ENCODE peak calls at places on chromosomes 2 and 18, in seven cellular contexts. Z is prostate gland, J is spleen, V is tibial nerve, W is A549, U is Peyer's patch, Y is testis. D is an unnamed sample.

GRCh38 chr2:88671786-88672427 is 19.6 kb upstream of the RPIA start:
- DNase-seq in W (peak), J (no peak), Y (peak), V (no peak), Z (peak), U (no peak), D (no peak)

GRCh38 chr2:68458962-68459361 is 8.1 kb downstream of the FBXO48 start:
- DNase-seq in Z (no peak), V (no peak), Y (no peak), U (no peak), J (no peak), W (no peak), D (no peak)

GRCh38 chr2:85537600-85538506 is 1.1 kb upstream of the MAT2A start:
- DNase-seq in J (peak), V (peak), Z (peak), Y (peak), U (peak), W (peak), D (peak)

GRCh38 chr2:134454426-134454825 is 200.6 kb downstream of the MGAT5 start:
- DNase-seq in Z (no peak), V (no peak), U (no peak), J (no peak), Y (no peak), W (no peak), D (no peak)

GRCh38 chr18:48771641-48772380 is 179.0 kb downstream of the SMAD7 start:
- DNase-seq in Z (peak), Y (no peak), J (no peak), V (no peak), W (no peak), U (no peak), D (no peak)

GRCh38 chr2:217636578-217637267 is 366.1 kb downstream of the TNS1 start:
- DNase-seq in Y (peak), W (no peak), J (no peak), U (no peak), V (no peak), Z (no peak), D (no peak)

GRCh38 chr2:191478754-191479679 is 198.9 kb upstream of the NABP1 start:
- DNase-seq in V (peak), W (no peak), U (no peak), Y (peak), Z (peak), J (no peak), D (peak)

GRCh38 chr18:48929951-48930713 is 20.6 kb downstream of the SMAD7 start:
- DNase-seq in Z (no peak), U (peak), W (peak), Y (peak), V (no peak), J (no peak), D (peak)

GRCh38 chr2:23249348-23249747 is 135.6 kb upstream of the KLHL29 start:
- DNase-seq in Z (no peak), Y (peak), J (no peak), W (no peak), U (no peak), V (peak), D (no peak)

DNA sequence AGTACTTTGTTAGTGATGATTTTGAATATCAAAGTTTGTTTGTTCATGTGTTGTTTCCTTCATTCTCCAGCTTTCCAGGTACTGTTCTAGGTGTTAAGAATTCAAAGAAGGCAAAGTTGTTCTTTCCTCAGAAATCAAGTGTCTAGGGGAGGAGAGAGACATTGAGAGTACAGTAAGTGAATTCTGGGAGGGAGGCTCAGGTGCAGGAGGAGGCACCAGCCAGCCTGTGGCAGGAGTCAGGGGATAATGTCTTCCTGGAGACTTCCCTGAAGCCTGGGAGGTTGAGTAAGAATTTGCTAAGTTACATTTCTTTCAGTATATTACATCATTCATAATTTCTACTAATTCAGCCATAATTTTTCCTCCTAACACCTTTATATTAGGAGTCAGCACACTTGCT is 462.1 kb downstream of the TDRD15 start:
- DNase-seq in Z (no peak), U (no peak), W (no peak), V (no peak), Y (no peak), J (no peak), D (no peak)
- H3K4me3 ChIP-seq in Z (no peak), U (no peak), W (no peak), V (no peak), Y (no peak), J (no peak), D (no peak)

DNA sequence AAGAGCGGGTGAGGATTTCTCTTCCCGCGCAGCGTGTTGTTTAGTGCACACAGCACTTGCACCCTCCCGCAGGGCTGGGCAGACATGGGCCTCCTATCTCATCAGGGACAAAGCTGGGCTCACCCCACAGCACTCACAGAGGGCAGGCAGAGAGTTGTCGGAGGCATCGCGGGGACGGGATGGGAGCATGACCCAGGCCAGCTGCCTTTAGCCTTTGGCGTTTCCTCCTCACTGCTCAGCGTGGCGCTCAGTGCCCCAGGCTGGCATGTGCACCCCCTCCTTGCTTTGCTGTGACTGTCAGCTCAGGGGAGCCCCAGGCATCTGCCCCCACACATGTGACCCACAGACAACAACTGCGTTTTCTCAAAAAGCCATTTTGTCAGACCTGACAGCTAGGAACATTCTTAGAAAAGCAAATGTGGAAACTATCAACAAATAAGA is 101.1 kb downstream of the RNF144A start:
- DNase-seq in J (no peak), Z (no peak), W (no peak), U (no peak), Y (no peak), V (no peak), D (no peak)
- H3K27ac ChIP-seq in J (no peak), Z (no peak), W (no peak), U (no peak), Y (no peak), V (no peak), D (peak)

DNA sequence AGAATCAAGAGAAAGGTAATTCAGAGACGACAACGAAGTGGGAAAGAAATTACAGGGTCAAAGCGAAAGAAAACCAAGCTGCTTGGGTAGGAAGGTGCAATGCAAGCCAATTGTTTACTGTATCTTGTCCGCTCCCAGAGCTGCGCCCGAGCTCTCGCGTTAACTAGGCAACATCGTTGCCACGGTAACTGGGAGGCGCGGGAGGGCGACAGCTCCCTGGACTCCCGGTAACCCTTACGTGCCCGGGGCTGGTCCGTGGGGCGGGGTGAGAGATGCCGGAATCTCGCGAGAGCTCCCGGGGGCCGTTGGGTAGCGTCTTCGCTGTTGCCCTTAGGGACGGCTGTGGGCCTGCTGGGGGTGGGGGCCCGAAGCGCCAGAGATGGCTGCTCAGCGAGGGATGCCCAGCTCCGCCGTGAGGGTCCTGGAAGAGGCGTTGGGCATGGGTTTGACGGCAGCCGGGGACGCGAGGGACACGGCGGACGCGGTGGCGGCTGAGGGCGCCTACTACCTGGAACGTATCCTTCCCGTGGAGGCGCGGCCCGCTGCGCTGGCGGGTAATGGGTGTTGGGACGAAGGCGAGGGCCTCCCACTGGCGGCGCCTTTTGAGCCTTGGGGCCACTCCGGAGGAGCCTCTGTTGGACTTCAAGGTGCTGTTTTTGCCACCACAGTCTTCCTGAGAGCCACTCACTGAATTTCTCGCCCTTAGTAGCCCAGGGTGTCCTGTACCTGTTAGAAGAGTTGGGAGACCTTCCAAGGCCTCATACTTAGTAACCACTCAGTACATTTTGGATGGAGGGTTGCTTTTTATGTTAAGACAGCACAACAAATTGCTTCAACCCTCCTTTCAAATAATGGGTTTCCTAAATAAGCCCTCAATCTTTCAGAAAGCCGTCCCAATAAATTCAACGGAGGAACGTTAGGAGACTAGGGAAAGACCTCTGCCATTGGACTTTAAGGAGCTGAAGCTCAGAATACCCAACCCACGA is at the start of gene SPAG16:
- DNase-seq in Y (peak), V (peak), J (peak), Z (peak), U (peak), W (peak), D (peak)
- TF ChIP-seq POLR2A in Y (no peak), V (no peak), J (no peak), Z (peak), U (peak), W (peak), D (peak)

GRCh38 chr2:158962074-158962473 is 6.4 kb upstream of the TANC1 start:
- DNase-seq in J (no peak), Z (no peak), Y (no peak), W (no peak), V (no peak), U (no peak), D (no peak)
- H3K4me3 ChIP-seq in J (no peak), Z (no peak), Y (no peak), W (no peak), V (no peak), U (no peak), D (no peak)

GRCh38 chr2:144444418-144444817 is 75.5 kb downstream of the ZEB2 start:
- DNase-seq in J (no peak), V (no peak), Z (no peak), Y (no peak), W (no peak), U (no peak), D (no peak)
- H3K27ac ChIP-seq in J (no peak), V (no peak), Z (no peak), Y (peak), W (no peak), U (peak), D (peak)

GRCh38 chr2:237692601-237693079 is 65.3 kb downstream of the LRRFIP1 start:
- DNase-seq in Z (no peak), V (no peak), W (peak), J (peak), U (peak), Y (no peak), D (peak)

GRCh38 chr2:237689569-237690131 is 62.3 kb downstream of the LRRFIP1 start:
- DNase-seq in V (no peak), Y (no peak), U (no peak), Z (no peak), J (peak), W (no peak), D (no peak)

GRCh38 chr2:237691200-237691907 is 64.0 kb downstream of the LRRFIP1 start:
- DNase-seq in V (peak), W (peak), Z (no peak), Y (no peak), J (peak), U (peak), D (no peak)

GRCh38 chr2:237693281-237694039 is 66.1 kb downstream of the LRRFIP1 start:
- DNase-seq in U (no peak), Z (no peak), Y (no peak), V (no peak), W (peak), J (peak), D (no peak)

GRCh38 chr2:237691908-237692600 is 64.7 kb downstream of the LRRFIP1 start:
- DNase-seq in V (no peak), W (peak), Z (peak), J (peak), U (peak), Y (peak), D (peak)
- TF ChIP-seq POLR2A in V (peak), W (peak), Z (peak), J (no peak), U (peak), Y (no peak), D (peak)

GRCh38 chr2:222993920-222994650 is 57.9 kb upstream of the KCNE4 start:
- DNase-seq in Z (peak), Y (peak), V (peak), U (no peak), W (peak), J (no peak), D (peak)
- H3K4me3 ChIP-seq in Z (no peak), Y (no peak), V (no peak), U (no peak), W (no peak), J (no peak), D (no peak)

DNA sequence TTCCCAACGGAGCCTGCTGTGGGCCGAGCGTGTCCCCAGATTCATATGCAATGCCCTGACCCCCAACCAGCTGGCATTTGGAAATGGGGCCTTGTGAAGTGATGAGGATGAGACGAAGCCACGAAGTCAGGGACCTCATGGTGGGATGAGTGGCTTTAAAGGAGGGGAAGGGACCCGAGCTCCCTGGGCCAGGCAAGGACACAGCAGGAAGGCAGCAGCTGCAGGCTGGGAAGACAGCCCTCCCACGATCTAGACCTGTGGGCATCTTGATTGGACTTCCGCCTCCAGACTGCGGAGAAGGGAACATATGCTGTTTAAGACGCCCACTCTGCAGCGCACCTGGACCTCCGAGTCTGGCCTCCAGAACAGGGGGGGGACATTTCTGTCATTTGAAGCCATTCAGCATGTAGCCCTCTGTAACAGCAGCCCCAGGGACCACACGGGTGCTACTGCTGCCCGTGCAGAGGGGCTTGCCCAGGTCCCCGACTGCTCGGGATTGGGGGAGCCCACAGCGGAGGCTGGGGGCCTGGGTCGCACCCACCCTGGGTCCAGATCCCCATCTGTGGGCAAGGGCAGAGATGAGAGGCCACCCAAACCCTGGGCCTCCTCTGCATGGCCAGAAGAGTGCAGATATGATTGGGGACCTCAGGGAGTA is 27.2 kb downstream of the KIF1A start:
- DNase-seq in W (no peak), J (peak), Z (no peak), Y (no peak), V (no peak), U (peak), D (no peak)
- H3K27ac ChIP-seq in W (no peak), J (no peak), Z (no peak), Y (no peak), V (no peak), U (no peak), D (no peak)

D was measured in ovary.